ENCODE peak calls at places on chromosome 12, in six cellular contexts. One of them, this sample, is unnamed.

GRCh38 chr12:87597114-87597513 is 432.1 kb downstream of the C12orf50 start:
- DNase-seq in GM12878: no peak
- DNase-seq in heart left ventricle: no peak
- DNase-seq in heart right ventricle: no peak
- DNase-seq in neural progenitor cell: no peak
- DNase-seq in tibial artery: no peak
- DNase-seq in this sample: no peak

GRCh38 chr12:113435367-113435766 is 13.2 kb downstream of the SDSL start:
- DNase-seq in GM12878: no peak
- DNase-seq in heart left ventricle: no peak
- DNase-seq in heart right ventricle: no peak
- DNase-seq in neural progenitor cell: no peak
- DNase-seq in tibial artery: no peak
- DNase-seq in this sample: no peak

GRCh38 chr12:26112703-26113147 is 12.1 kb downstream of the BHLHE41 start:
- DNase-seq in GM12878: no peak
- DNase-seq in heart left ventricle: no peak
- DNase-seq in heart right ventricle: no peak
- DNase-seq in neural progenitor cell: peak
- DNase-seq in tibial artery: no peak
- DNase-seq in this sample: no peak

GRCh38 chr12:5076761-5077160 is 33.1 kb downstream of the KCNA5 start:
- DNase-seq in GM12878: no peak
- DNase-seq in heart left ventricle: peak
- DNase-seq in heart right ventricle: peak
- DNase-seq in neural progenitor cell: no peak
- DNase-seq in tibial artery: no peak
- DNase-seq in this sample: no peak

GRCh38 chr12:29763301-29763683 is 20.4 kb downstream of the TMTC1 start:
- DNase-seq in GM12878: no peak
- DNase-seq in heart left ventricle: no peak
- DNase-seq in heart right ventricle: no peak
- DNase-seq in neural progenitor cell: no peak
- DNase-seq in tibial artery: no peak
- DNase-seq in this sample: no peak

GRCh38 chr12:89412665-89413064 is 60.4 kb upstream of the DUSP6 start:
- DNase-seq in GM12878: no peak
- DNase-seq in heart left ventricle: no peak
- DNase-seq in heart right ventricle: no peak
- DNase-seq in neural progenitor cell: no peak
- DNase-seq in tibial artery: no peak
- DNase-seq in this sample: no peak

GRCh38 chr12:29543036-29543435 is 45.5 kb upstream of the OVCH1 start:
- DNase-seq in GM12878: no peak
- DNase-seq in heart left ventricle: no peak
- DNase-seq in heart right ventricle: no peak
- DNase-seq in neural progenitor cell: no peak
- DNase-seq in tibial artery: no peak
- DNase-seq in this sample: no peak

GRCh38 chr12:6067152-6067916 is 57.1 kb downstream of the VWF start:
- DNase-seq in GM12878: no peak
- DNase-seq in heart left ventricle: peak
- DNase-seq in heart right ventricle: no peak
- DNase-seq in neural progenitor cell: peak
- DNase-seq in tibial artery: peak
- DNase-seq in this sample: peak

GRCh38 chr12:107610030-107610859 is 75.4 kb upstream of the PWP1 start:
- DNase-seq in GM12878: no peak
- DNase-seq in heart left ventricle: no peak
- DNase-seq in heart right ventricle: peak
- DNase-seq in neural progenitor cell: peak
- DNase-seq in tibial artery: no peak
- DNase-seq in this sample: peak

GRCh38 chr12:89345830-89346740 is 6.2 kb downstream of the DUSP6 start:
- DNase-seq in GM12878: peak
- DNase-seq in heart left ventricle: peak
- DNase-seq in heart right ventricle: peak
- DNase-seq in neural progenitor cell: peak
- DNase-seq in tibial artery: peak
- DNase-seq in this sample: peak

GRCh38 chr12:27552235-27552634 is 28.2 kb downstream of the PPFIBP1 start:
- DNase-seq in GM12878: no peak
- DNase-seq in heart left ventricle: no peak
- DNase-seq in heart right ventricle: no peak
- DNase-seq in neural progenitor cell: no peak
- DNase-seq in tibial artery: no peak
- DNase-seq in this sample: no peak

GRCh38 chr12:129213551-129213950 is 360.3 kb downstream of the GLT1D1 start:
- DNase-seq in GM12878: no peak
- DNase-seq in heart left ventricle: no peak
- DNase-seq in heart right ventricle: no peak
- DNase-seq in neural progenitor cell: no peak
- DNase-seq in tibial artery: no peak
- DNase-seq in this sample: no peak

GRCh38 chr12:98406378-98406777 is 109.0 kb upstream of the TMPO start:
- DNase-seq in GM12878: no peak
- DNase-seq in heart left ventricle: no peak
- DNase-seq in heart right ventricle: no peak
- DNase-seq in neural progenitor cell: no peak
- DNase-seq in tibial artery: no peak
- DNase-seq in this sample: no peak

GRCh38 chr12:61757831-61758505 is 502.2 kb upstream of the USP15 start:
- DNase-seq in GM12878: no peak
- DNase-seq in heart left ventricle: no peak
- DNase-seq in heart right ventricle: no peak
- DNase-seq in neural progenitor cell: no peak
- DNase-seq in tibial artery: no peak
- DNase-seq in this sample: no peak

GRCh38 chr12:105170139-105170538 is 62.6 kb downstream of the WASHC4 start:
- DNase-seq in GM12878: no peak
- DNase-seq in heart left ventricle: no peak
- DNase-seq in heart right ventricle: no peak
- DNase-seq in neural progenitor cell: no peak
- DNase-seq in tibial artery: no peak
- DNase-seq in this sample: no peak

GRCh38 chr12:20210795-20211194 is 157.5 kb upstream of the PDE3A start:
- DNase-seq in GM12878: no peak
- DNase-seq in heart left ventricle: no peak
- DNase-seq in heart right ventricle: no peak
- DNase-seq in neural progenitor cell: no peak
- DNase-seq in tibial artery: no peak
- DNase-seq in this sample: no peak

GRCh38 chr12:132550014-132550802 is 60.2 kb downstream of the LRCOL1 start:
- DNase-seq in GM12878: no peak
- DNase-seq in heart left ventricle: no peak
- DNase-seq in heart right ventricle: no peak
- DNase-seq in neural progenitor cell: peak
- DNase-seq in tibial artery: no peak
- DNase-seq in this sample: peak

GRCh38 chr12:118727196-118727595 is 254.1 kb upstream of the SRRM4 start:
- DNase-seq in GM12878: no peak
- DNase-seq in heart left ventricle: no peak
- DNase-seq in heart right ventricle: no peak
- DNase-seq in neural progenitor cell: no peak
- DNase-seq in tibial artery: no peak
- DNase-seq in this sample: no peak

DNA sequence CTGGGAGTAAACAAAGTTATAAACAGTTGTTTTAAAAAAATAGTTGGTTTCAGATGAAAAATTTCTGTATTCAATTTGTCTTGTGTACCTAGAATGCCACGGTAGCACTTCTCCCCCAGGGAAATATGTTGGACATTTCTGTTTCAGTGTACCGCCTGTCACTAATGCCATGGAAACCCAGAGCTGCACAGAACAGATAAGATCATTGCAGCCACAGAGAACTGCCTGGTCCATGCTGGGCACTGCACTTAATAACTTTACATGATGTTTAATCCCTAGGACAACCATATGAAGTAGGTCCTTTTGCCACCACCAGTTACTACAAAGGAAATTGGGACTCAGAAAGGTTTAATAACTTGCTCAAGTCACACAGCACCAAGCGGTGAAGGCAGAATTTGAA is 253.4 kb upstream of the SRRM4 start:
- DNase-seq in GM12878: no peak
- DNase-seq in heart left ventricle: no peak
- DNase-seq in heart right ventricle: no peak
- DNase-seq in neural progenitor cell: no peak
- DNase-seq in tibial artery: no peak
- DNase-seq in this sample: no peak
- H3K27ac ChIP-seq in GM12878: no peak
- H3K27ac ChIP-seq in heart left ventricle: no peak
- H3K27ac ChIP-seq in heart right ventricle: no peak
- H3K27ac ChIP-seq in neural progenitor cell: no peak
- H3K27ac ChIP-seq in tibial artery: no peak
- H3K27ac ChIP-seq in this sample: no peak

GRCh38 chr12:109870648-109871047 is 9.7 kb downstream of the GLTP start:
- DNase-seq in GM12878: no peak
- DNase-seq in heart left ventricle: no peak
- DNase-seq in heart right ventricle: no peak
- DNase-seq in neural progenitor cell: no peak
- DNase-seq in tibial artery: no peak
- DNase-seq in this sample: no peak

GRCh38 chr12:109863961-109864712 is 16.2 kb downstream of the GLTP start:
- DNase-seq in GM12878: no peak
- DNase-seq in heart left ventricle: no peak
- DNase-seq in heart right ventricle: no peak
- DNase-seq in neural progenitor cell: no peak
- DNase-seq in tibial artery: no peak
- DNase-seq in this sample: no peak

GRCh38 chr12:109871678-109872314 is 8.5 kb downstream of the GLTP start:
- DNase-seq in GM12878: no peak
- DNase-seq in heart left ventricle: no peak
- DNase-seq in heart right ventricle: no peak
- DNase-seq in neural progenitor cell: no peak
- DNase-seq in tibial artery: no peak
- DNase-seq in this sample: no peak

GRCh38 chr12:109864916-109865315 is 15.4 kb downstream of the GLTP start:
- DNase-seq in GM12878: no peak
- DNase-seq in heart left ventricle: no peak
- DNase-seq in heart right ventricle: no peak
- DNase-seq in neural progenitor cell: no peak
- DNase-seq in tibial artery: no peak
- DNase-seq in this sample: no peak

GRCh38 chr12:109868182-109869051 is 11.9 kb downstream of the GLTP start:
- DNase-seq in GM12878: no peak
- DNase-seq in heart left ventricle: no peak
- DNase-seq in heart right ventricle: no peak
- DNase-seq in neural progenitor cell: no peak
- DNase-seq in tibial artery: no peak
- DNase-seq in this sample: no peak
- H3K27ac ChIP-seq in GM12878: no peak
- H3K27ac ChIP-seq in heart left ventricle: no peak
- H3K27ac ChIP-seq in heart right ventricle: no peak
- H3K27ac ChIP-seq in neural progenitor cell: no peak
- H3K27ac ChIP-seq in tibial artery: no peak
- H3K27ac ChIP-seq in this sample: no peak

GRCh38 chr12:108643941-108644742 is 10.4 kb upstream of the SELPLG start:
- DNase-seq in GM12878: no peak
- DNase-seq in heart left ventricle: peak
- DNase-seq in heart right ventricle: no peak
- DNase-seq in neural progenitor cell: no peak
- DNase-seq in tibial artery: peak
- DNase-seq in this sample: peak

GRCh38 chr12:108646597-108647190 is 13.0 kb upstream of the SELPLG start:
- DNase-seq in GM12878: no peak
- DNase-seq in heart left ventricle: no peak
- DNase-seq in heart right ventricle: no peak
- DNase-seq in neural progenitor cell: no peak
- DNase-seq in tibial artery: no peak
- DNase-seq in this sample: no peak

GRCh38 chr12:108647199-108647935 is 13.7 kb upstream of the SELPLG start:
- DNase-seq in GM12878: no peak
- DNase-seq in heart left ventricle: no peak
- DNase-seq in heart right ventricle: no peak
- DNase-seq in neural progenitor cell: no peak
- DNase-seq in tibial artery: no peak
- DNase-seq in this sample: no peak

GRCh38 chr12:108644743-108645120 is 11.0 kb upstream of the SELPLG start:
- DNase-seq in GM12878: no peak
- DNase-seq in heart left ventricle: no peak
- DNase-seq in heart right ventricle: no peak
- DNase-seq in neural progenitor cell: no peak
- DNase-seq in tibial artery: no peak
- DNase-seq in this sample: no peak

DNA sequence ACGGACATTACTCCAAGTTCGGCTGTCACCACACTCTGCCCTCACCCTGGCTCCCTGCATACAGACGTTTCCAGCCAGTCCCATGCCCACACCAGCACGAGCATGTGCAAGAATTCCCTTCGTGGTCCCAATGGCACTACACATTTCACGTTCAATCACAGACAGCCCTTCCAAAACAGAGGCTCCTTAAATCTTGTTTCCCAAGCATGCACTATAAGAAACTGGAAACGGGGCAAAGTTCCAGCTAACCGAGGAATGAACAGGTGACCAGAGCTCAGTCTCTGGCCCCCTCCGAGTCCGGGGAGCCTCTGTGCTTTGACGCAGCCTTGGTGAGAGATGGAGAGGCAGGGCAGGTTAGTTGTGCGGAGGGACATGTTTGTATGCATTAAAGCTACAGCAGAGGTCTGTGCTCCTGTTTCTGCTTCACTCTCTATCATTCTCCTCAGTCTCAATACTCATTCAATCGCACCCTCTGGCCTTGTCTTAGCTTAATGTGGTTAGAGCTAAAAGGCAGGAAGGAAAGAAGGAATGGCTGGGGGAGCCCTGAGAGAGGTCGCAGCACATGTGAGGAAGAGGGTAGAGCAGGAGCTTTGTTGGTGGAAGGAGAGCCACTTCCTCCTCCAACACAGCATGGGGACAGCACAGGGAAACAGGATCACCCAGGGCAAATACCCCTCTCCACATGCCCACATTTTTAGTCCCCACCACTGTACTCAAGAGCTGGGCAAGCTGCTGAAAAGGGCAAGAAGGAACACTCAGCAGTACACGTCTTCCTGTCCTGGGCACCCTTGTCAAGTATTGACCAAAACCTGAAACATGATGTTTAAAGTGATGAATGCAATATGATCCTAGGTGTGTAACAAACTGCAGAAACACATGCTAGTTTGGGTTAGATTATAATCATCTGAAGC is 12.2 kb upstream of the SELPLG start:
- DNase-seq in GM12878: no peak
- DNase-seq in heart left ventricle: no peak
- DNase-seq in heart right ventricle: no peak
- DNase-seq in neural progenitor cell: no peak
- DNase-seq in tibial artery: no peak
- DNase-seq in this sample: no peak
- H3K27ac ChIP-seq in GM12878: no peak
- H3K27ac ChIP-seq in heart left ventricle: peak
- H3K27ac ChIP-seq in heart right ventricle: peak
- H3K27ac ChIP-seq in neural progenitor cell: no peak
- H3K27ac ChIP-seq in tibial artery: no peak
- H3K27ac ChIP-seq in this sample: peak

GRCh38 chr12:57181561-57182155 is 34.2 kb upstream of the LRP1-AS start:
- DNase-seq in GM12878: no peak
- DNase-seq in heart left ventricle: no peak
- DNase-seq in heart right ventricle: no peak
- DNase-seq in neural progenitor cell: no peak
- DNase-seq in tibial artery: no peak
- DNase-seq in this sample: no peak
- H3K27ac ChIP-seq in GM12878: no peak
- H3K27ac ChIP-seq in heart left ventricle: no peak
- H3K27ac ChIP-seq in heart right ventricle: no peak
- H3K27ac ChIP-seq in neural progenitor cell: no peak
- H3K27ac ChIP-seq in tibial artery: no peak
- H3K27ac ChIP-seq in this sample: no peak

This sample was measured in testis.